ENCODE peak calls at places on chromosomes 13 and 19, in six cellular contexts. M, H, Z, U, J and K are unnamed samples.

GRCh38 chr19:14337510-14337909 is 43.7 kb upstream of the ADGRE5 start:
- DNase-seq in M (no peak), H (no peak), Z (no peak), U (peak; percentile 92), J (peak; percentile 30), K (no peak)

GRCh38 chr19:17733127-17733526 is 13.8 kb downstream of the MAP1S start:
- DNase-seq in M (no peak), H (no peak), Z (no peak), U (no peak), J (no peak), K (no peak)

GRCh38 chr13:46896346-46897138 is at the start of gene HTR2A:
- DNase-seq in M (no peak), H (no peak), Z (no peak), U (peak; percentile 12), J (no peak), K (peak; percentile 33)

GRCh38 chr13:96804186-96804585 is 190.1 kb downstream of the OXGR1 start:
- DNase-seq in M (no peak), H (no peak), Z (no peak), U (no peak), J (no peak), K (no peak)

GRCh38 chr13:79782541-79783216 is 301.7 kb downstream of the NDFIP2 start:
- DNase-seq in M (no peak), H (no peak), Z (no peak), U (peak; percentile 87), J (no peak), K (peak; percentile 42)

GRCh38 chr19:15265849-15266248 is 33.6 kb upstream of the EPHX3 start:
- DNase-seq in M (no peak), H (peak; percentile 95), Z (peak; percentile 47), U (no peak), J (no peak), K (peak; percentile 95)

GRCh38 chr13:66994097-66994496 is 236.0 kb downstream of the PCDH9 start:
- DNase-seq in M (no peak), H (peak; percentile 70), Z (no peak), U (peak; percentile 95), J (no peak), K (no peak)

GRCh38 chr19:10706990-10707389 is 5.8 kb downstream of the QTRT1 start:
- DNase-seq in M (no peak), H (no peak), Z (no peak), U (no peak), J (no peak), K (no peak)

GRCh38 chr13:33057019-33057785 is 41.0 kb downstream of the KL start:
- DNase-seq in M (no peak), H (no peak), Z (no peak), U (peak; percentile 58), J (no peak), K (no peak)

GRCh38 chr19:23399443-23399842 is 4.2 kb upstream of the ZNF91 start:
- DNase-seq in M (no peak), H (no peak), Z (no peak), U (no peak), J (no peak), K (no peak)

GRCh38 chr13:48571121-48571901 is 38.4 kb upstream of the RCBTB2 start:
- DNase-seq in M (no peak), H (peak; percentile 72), Z (peak; percentile 51), U (no peak), J (no peak), K (peak; percentile 38)

GRCh38 chr19:13920940-13921744 is 15.1 kb downstream of the CC2D1A start:
- DNase-seq in M (no peak), H (peak; percentile 25), Z (no peak), U (peak; percentile 76), J (no peak), K (no peak)